ENCODE peak calls at places on chromosomes 12 and 14, in four cellular contexts. G is chondrocyte; X is activated naive CD4-positive, alpha-beta T cell treated with Interleukin-2 at 50 U/mL for 16 hours; S is neural crest cell. U is an unnamed sample.

GRCh38 chr14:68335312-68335711 is 457.6 kb downstream of the ZFP36L1 start:
- DNase-seq in G (no peak), X (no peak), S (no peak), U (no peak)

GRCh38 chr14:72603639-72604038 is 290.3 kb downstream of the DPF3 start:
- DNase-seq in G (no peak), X (no peak), S (no peak), U (no peak)

GRCh38 chr14:64266206-64266605 is 28.0 kb downstream of the ESR2 start:
- DNase-seq in G (no peak), X (no peak), S (no peak), U (peak)

GRCh38 chr12:89472508-89472907 is 52.1 kb downstream of the GALNT4 start:
- DNase-seq in G (no peak), X (no peak), S (no peak), U (no peak)

GRCh38 chr12:15966426-15966825 is 55.3 kb downstream of the DERA start:
- DNase-seq in G (no peak), X (no peak), S (no peak), U (no peak)

GRCh38 chr12:45655186-45655585 is 74.3 kb upstream of the ARID2 start:
- DNase-seq in G (no peak), X (peak), S (no peak), U (peak)

GRCh38 chr12:111753144-111753881 is 13.4 kb upstream of the ALDH2 start:
- DNase-seq in G (no peak), X (no peak), S (peak), U (peak)

GRCh38 chr12:64098709-64099354 is 123.3 kb downstream of the KICS2 start:
- DNase-seq in G (no peak), X (no peak), S (no peak), U (peak)

GRCh38 chr12:100189241-100190012 is 11.2 kb upstream of the ACTR6 start:
- DNase-seq in G (no peak), X (no peak), S (no peak), U (no peak)

GRCh38 chr12:18556081-18556645 is 181.6 kb downstream of the PLCZ1 start:
- DNase-seq in G (no peak), X (no peak), S (no peak), U (no peak)

GRCh38 chr14:104326848-104327247 is 188.5 kb downstream of the KIF26A start:
- DNase-seq in G (no peak), X (no peak), S (no peak), U (no peak)

GRCh38 chr12:68910128-68910527 is 22.8 kb downstream of the CPM start:
- DNase-seq in G (no peak), X (no peak), S (no peak), U (no peak)

GRCh38 chr14:38254565-38255407 is 1.1 kb downstream of the CLEC14A start:
- DNase-seq in G (no peak), X (no peak), S (no peak), U (no peak)

U was measured in ACHN.